ENCODE peak calls at places on chromosomes 13 and 19, in nine cellular contexts. One of them, this sample, is unnamed.

GRCh38 chr19:44050740-44051653 is 839 bp upstream of the ZNF223 start:
- DNase-seq in uterus: no peak
- DNase-seq in CD8-positive, alpha-beta T cell: peak; percentile 50
- DNase-seq in AG09319: no peak
- DNase-seq in breast epithelium: no peak
- DNase-seq in endothelial cell: no peak
- DNase-seq in nephron progenitor cell: no peak
- DNase-seq in left ventricle myocardium inferior: no peak
- DNase-seq in fibroblast of mammary gland: no peak
- DNase-seq in this sample: no peak

GRCh38 chr13:30340367-30341184 is 33.2 kb upstream of the KATNAL1 start:
- DNase-seq in uterus: peak; percentile 93
- DNase-seq in CD8-positive, alpha-beta T cell: no peak
- DNase-seq in AG09319: peak; percentile 72
- DNase-seq in breast epithelium: peak; percentile 41
- DNase-seq in endothelial cell: no peak
- DNase-seq in nephron progenitor cell: no peak
- DNase-seq in left ventricle myocardium inferior: peak; percentile 67
- DNase-seq in fibroblast of mammary gland: peak; percentile 95
- DNase-seq in this sample: peak; percentile 43

GRCh38 chr13:25232937-25233515 is 54.3 kb downstream of the MTMR6 start:
- DNase-seq in uterus: no peak
- DNase-seq in CD8-positive, alpha-beta T cell: no peak
- DNase-seq in AG09319: no peak
- DNase-seq in breast epithelium: no peak
- DNase-seq in endothelial cell: no peak
- DNase-seq in nephron progenitor cell: no peak
- DNase-seq in left ventricle myocardium inferior: no peak
- DNase-seq in fibroblast of mammary gland: peak; percentile 47
- DNase-seq in this sample: no peak

GRCh38 chr19:46426035-46426505 is 2.7 kb downstream of the PNMA8C start:
- DNase-seq in uterus: no peak
- DNase-seq in CD8-positive, alpha-beta T cell: no peak
- DNase-seq in AG09319: no peak
- DNase-seq in breast epithelium: no peak
- DNase-seq in endothelial cell: no peak
- DNase-seq in nephron progenitor cell: no peak
- DNase-seq in left ventricle myocardium inferior: no peak
- DNase-seq in fibroblast of mammary gland: peak; percentile 54
- DNase-seq in this sample: no peak

GRCh38 chr13:78806457-78806856 is 147.5 kb upstream of the OBI1 start:
- DNase-seq in uterus: no peak
- DNase-seq in CD8-positive, alpha-beta T cell: no peak
- DNase-seq in AG09319: no peak
- DNase-seq in breast epithelium: no peak
- DNase-seq in endothelial cell: peak; percentile 12
- DNase-seq in nephron progenitor cell: no peak
- DNase-seq in left ventricle myocardium inferior: no peak
- DNase-seq in fibroblast of mammary gland: no peak
- DNase-seq in this sample: no peak

GRCh38 chr19:51345076-51345620 is 3.2 kb upstream of the VSIG10L start:
- DNase-seq in uterus: no peak
- DNase-seq in CD8-positive, alpha-beta T cell: no peak
- DNase-seq in AG09319: no peak
- DNase-seq in breast epithelium: no peak
- DNase-seq in endothelial cell: no peak
- DNase-seq in nephron progenitor cell: no peak
- DNase-seq in left ventricle myocardium inferior: no peak
- DNase-seq in fibroblast of mammary gland: no peak
- DNase-seq in this sample: no peak

GRCh38 chr19:35756373-35757230 is at the start of gene HSPB6:
- DNase-seq in uterus: peak; percentile 82
- DNase-seq in CD8-positive, alpha-beta T cell: no peak
- DNase-seq in AG09319: no peak
- DNase-seq in breast epithelium: no peak
- DNase-seq in endothelial cell: peak; percentile 37
- DNase-seq in nephron progenitor cell: no peak
- DNase-seq in left ventricle myocardium inferior: peak; percentile 80
- DNase-seq in fibroblast of mammary gland: peak; percentile 84
- DNase-seq in this sample: no peak

GRCh38 chr13:86665842-86666241 is 866.6 kb upstream of the SLITRK6 start:
- DNase-seq in uterus: no peak
- DNase-seq in CD8-positive, alpha-beta T cell: no peak
- DNase-seq in AG09319: no peak
- DNase-seq in breast epithelium: no peak
- DNase-seq in endothelial cell: no peak
- DNase-seq in nephron progenitor cell: no peak
- DNase-seq in left ventricle myocardium inferior: no peak
- DNase-seq in fibroblast of mammary gland: no peak
- DNase-seq in this sample: no peak

GRCh38 chr13:67267136-67267535 is 37.0 kb upstream of the PCDH9 start:
- DNase-seq in uterus: no peak
- DNase-seq in CD8-positive, alpha-beta T cell: no peak
- DNase-seq in AG09319: no peak
- DNase-seq in breast epithelium: no peak
- DNase-seq in endothelial cell: no peak
- DNase-seq in nephron progenitor cell: no peak
- DNase-seq in left ventricle myocardium inferior: no peak
- DNase-seq in fibroblast of mammary gland: peak; percentile 25
- DNase-seq in this sample: no peak

GRCh38 chr19:18278521-18279265 is 2.7 kb downstream of the JUND start:
- DNase-seq in uterus: no peak
- DNase-seq in CD8-positive, alpha-beta T cell: peak; percentile 63
- DNase-seq in AG09319: no peak
- DNase-seq in breast epithelium: peak; percentile 76
- DNase-seq in endothelial cell: no peak
- DNase-seq in nephron progenitor cell: peak; percentile 18
- DNase-seq in left ventricle myocardium inferior: no peak
- DNase-seq in fibroblast of mammary gland: no peak
- DNase-seq in this sample: no peak

GRCh38 chr19:1469200-1469935 is 9.6 kb downstream of the C19orf25 start:
- DNase-seq in uterus: no peak
- DNase-seq in CD8-positive, alpha-beta T cell: no peak
- DNase-seq in AG09319: no peak
- DNase-seq in breast epithelium: no peak
- DNase-seq in endothelial cell: no peak
- DNase-seq in nephron progenitor cell: peak; percentile 58
- DNase-seq in left ventricle myocardium inferior: no peak
- DNase-seq in fibroblast of mammary gland: no peak
- DNase-seq in this sample: no peak

GRCh38 chr13:114161028-114161556 is 18.0 kb upstream of the CFAP97D2 start:
- DNase-seq in uterus: no peak
- DNase-seq in CD8-positive, alpha-beta T cell: no peak
- DNase-seq in AG09319: no peak
- DNase-seq in breast epithelium: no peak
- DNase-seq in endothelial cell: no peak
- DNase-seq in nephron progenitor cell: no peak
- DNase-seq in left ventricle myocardium inferior: no peak
- DNase-seq in fibroblast of mammary gland: no peak
- DNase-seq in this sample: no peak

GRCh38 chr13:112792511-112792910 is 102.7 kb downstream of the ATP11A start:
- DNase-seq in uterus: peak; percentile 11
- DNase-seq in CD8-positive, alpha-beta T cell: peak; percentile 32
- DNase-seq in AG09319: no peak
- DNase-seq in breast epithelium: no peak
- DNase-seq in endothelial cell: no peak
- DNase-seq in nephron progenitor cell: no peak
- DNase-seq in left ventricle myocardium inferior: no peak
- DNase-seq in fibroblast of mammary gland: no peak
- DNase-seq in this sample: no peak

GRCh38 chr13:29457299-29457698 is 138.2 kb downstream of the SLC7A1 start:
- DNase-seq in uterus: no peak
- DNase-seq in CD8-positive, alpha-beta T cell: no peak
- DNase-seq in AG09319: no peak
- DNase-seq in breast epithelium: no peak
- DNase-seq in endothelial cell: no peak
- DNase-seq in nephron progenitor cell: no peak
- DNase-seq in left ventricle myocardium inferior: no peak
- DNase-seq in fibroblast of mammary gland: peak; percentile 88
- DNase-seq in this sample: no peak

GRCh38 chr19:23527797-23528196 is 132.5 kb upstream of the ZNF91 start:
- DNase-seq in uterus: no peak
- DNase-seq in CD8-positive, alpha-beta T cell: no peak
- DNase-seq in AG09319: no peak
- DNase-seq in breast epithelium: no peak
- DNase-seq in endothelial cell: no peak
- DNase-seq in nephron progenitor cell: no peak
- DNase-seq in left ventricle myocardium inferior: no peak
- DNase-seq in fibroblast of mammary gland: no peak
- DNase-seq in this sample: no peak

GRCh38 chr13:31538067-31539042 is 201.0 kb upstream of the RXFP2 start:
- DNase-seq in uterus: no peak
- DNase-seq in CD8-positive, alpha-beta T cell: no peak
- DNase-seq in AG09319: no peak
- DNase-seq in breast epithelium: no peak
- DNase-seq in endothelial cell: peak; percentile 20
- DNase-seq in nephron progenitor cell: no peak
- DNase-seq in left ventricle myocardium inferior: no peak
- DNase-seq in fibroblast of mammary gland: peak; percentile 68
- DNase-seq in this sample: no peak
- TF ChIP-seq CTCF in uterus: peak; percentile 31
- TF ChIP-seq CTCF in CD8-positive, alpha-beta T cell: no peak
- TF ChIP-seq CTCF in AG09319: peak; percentile 73
- TF ChIP-seq CTCF in breast epithelium: no peak
- TF ChIP-seq CTCF in endothelial cell: peak; percentile 46
- TF ChIP-seq CTCF in nephron progenitor cell: peak; percentile 52
- TF ChIP-seq CTCF in left ventricle myocardium inferior: peak; percentile 63
- TF ChIP-seq CTCF in fibroblast of mammary gland: peak; percentile 87
- TF ChIP-seq CTCF in this sample: no peak

GRCh38 chr13:99659234-99659633 is 158.0 kb downstream of the TM9SF2 start:
- DNase-seq in uterus: no peak
- DNase-seq in CD8-positive, alpha-beta T cell: no peak
- DNase-seq in AG09319: no peak
- DNase-seq in breast epithelium: no peak
- DNase-seq in endothelial cell: no peak
- DNase-seq in nephron progenitor cell: no peak
- DNase-seq in left ventricle myocardium inferior: no peak
- DNase-seq in fibroblast of mammary gland: no peak
- DNase-seq in this sample: no peak

GRCh38 chr13:99656843-99657506 is 155.7 kb downstream of the TM9SF2 start:
- DNase-seq in uterus: no peak
- DNase-seq in CD8-positive, alpha-beta T cell: peak; percentile 61
- DNase-seq in AG09319: no peak
- DNase-seq in breast epithelium: no peak
- DNase-seq in endothelial cell: no peak
- DNase-seq in nephron progenitor cell: no peak
- DNase-seq in left ventricle myocardium inferior: no peak
- DNase-seq in fibroblast of mammary gland: no peak
- DNase-seq in this sample: no peak

GRCh38 chr13:99660101-99660500 is 158.8 kb downstream of the TM9SF2 start:
- DNase-seq in uterus: no peak
- DNase-seq in CD8-positive, alpha-beta T cell: no peak
- DNase-seq in AG09319: no peak
- DNase-seq in breast epithelium: no peak
- DNase-seq in endothelial cell: no peak
- DNase-seq in nephron progenitor cell: no peak
- DNase-seq in left ventricle myocardium inferior: no peak
- DNase-seq in fibroblast of mammary gland: no peak
- DNase-seq in this sample: no peak

GRCh38 chr13:99657848-99658265 is 156.6 kb downstream of the TM9SF2 start:
- DNase-seq in uterus: peak; percentile 17
- DNase-seq in CD8-positive, alpha-beta T cell: peak; percentile 73
- DNase-seq in AG09319: no peak
- DNase-seq in breast epithelium: no peak
- DNase-seq in endothelial cell: peak; percentile 55
- DNase-seq in nephron progenitor cell: peak; percentile 52
- DNase-seq in left ventricle myocardium inferior: peak; percentile 31
- DNase-seq in fibroblast of mammary gland: peak; percentile 29
- DNase-seq in this sample: no peak

DNA sequence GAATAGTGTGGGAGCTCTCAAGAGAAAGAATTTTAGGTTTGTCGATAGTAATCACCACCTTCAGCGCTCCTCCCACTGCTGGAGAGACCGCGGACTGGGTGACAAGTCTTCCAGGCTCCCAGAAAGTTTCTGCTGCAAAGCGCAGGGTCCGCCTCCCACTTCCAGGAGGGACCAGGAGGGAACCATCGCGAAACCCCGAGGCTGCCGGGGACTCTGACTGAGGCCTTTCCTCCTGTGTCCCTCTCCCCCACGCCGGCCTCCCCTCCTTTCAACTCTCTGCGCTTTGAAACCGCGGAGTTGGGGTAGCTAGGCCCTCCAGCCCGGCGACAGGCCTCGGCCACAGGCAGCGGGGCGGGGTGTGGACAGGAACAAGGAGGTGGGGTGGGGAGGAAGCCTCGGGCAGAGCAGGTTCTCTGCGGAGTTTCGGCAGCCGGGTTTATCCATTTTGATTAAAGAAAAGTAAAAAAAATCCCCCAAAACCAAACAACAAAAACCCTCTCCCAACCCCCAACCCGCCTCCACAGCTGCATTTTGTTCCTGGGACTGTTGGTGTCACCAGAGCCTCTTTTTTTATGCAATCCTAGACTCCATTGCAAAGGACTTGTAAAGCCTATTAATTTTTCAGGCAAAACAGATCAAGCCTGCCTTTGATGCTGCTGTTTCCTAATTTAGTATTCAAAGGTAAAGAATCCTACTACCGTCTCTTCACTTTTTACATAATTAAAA is 157.2 kb downstream of the TM9SF2 start:
- DNase-seq in uterus: peak; percentile 53
- DNase-seq in CD8-positive, alpha-beta T cell: peak; percentile 84
- DNase-seq in AG09319: peak; percentile 29
- DNase-seq in breast epithelium: peak; percentile 35
- DNase-seq in endothelial cell: peak; percentile 56
- DNase-seq in nephron progenitor cell: peak; percentile 64
- DNase-seq in left ventricle myocardium inferior: peak; percentile 59
- DNase-seq in fibroblast of mammary gland: peak; percentile 69
- DNase-seq in this sample: no peak
- TF ChIP-seq CTCF in uterus: peak; percentile 20
- TF ChIP-seq CTCF in CD8-positive, alpha-beta T cell: no peak
- TF ChIP-seq CTCF in AG09319: peak; percentile 50
- TF ChIP-seq CTCF in breast epithelium: no peak
- TF ChIP-seq CTCF in endothelial cell: no peak
- TF ChIP-seq CTCF in nephron progenitor cell: peak; percentile 37
- TF ChIP-seq CTCF in left ventricle myocardium inferior: peak; percentile 53
- TF ChIP-seq CTCF in fibroblast of mammary gland: peak; percentile 50
- TF ChIP-seq CTCF in this sample: no peak

GRCh38 chr13:99830931-99831330 is 140.6 kb downstream of the ZIC5 start:
- DNase-seq in uterus: no peak
- DNase-seq in CD8-positive, alpha-beta T cell: no peak
- DNase-seq in AG09319: no peak
- DNase-seq in breast epithelium: no peak
- DNase-seq in endothelial cell: no peak
- DNase-seq in nephron progenitor cell: no peak
- DNase-seq in left ventricle myocardium inferior: no peak
- DNase-seq in fibroblast of mammary gland: no peak
- DNase-seq in this sample: no peak
- TF ChIP-seq CTCF in uterus: no peak
- TF ChIP-seq CTCF in CD8-positive, alpha-beta T cell: no peak
- TF ChIP-seq CTCF in AG09319: no peak
- TF ChIP-seq CTCF in breast epithelium: no peak
- TF ChIP-seq CTCF in endothelial cell: no peak
- TF ChIP-seq CTCF in nephron progenitor cell: no peak
- TF ChIP-seq CTCF in left ventricle myocardium inferior: no peak
- TF ChIP-seq CTCF in fibroblast of mammary gland: no peak
- TF ChIP-seq CTCF in this sample: no peak

GRCh38 chr13:43895940-43896339 is 16.2 kb downstream of the LACC1 start:
- DNase-seq in uterus: no peak
- DNase-seq in CD8-positive, alpha-beta T cell: no peak
- DNase-seq in AG09319: no peak
- DNase-seq in breast epithelium: peak; percentile 44
- DNase-seq in endothelial cell: no peak
- DNase-seq in nephron progenitor cell: no peak
- DNase-seq in left ventricle myocardium inferior: no peak
- DNase-seq in fibroblast of mammary gland: no peak
- DNase-seq in this sample: no peak

GRCh38 chr13:43894438-43894837 is 14.7 kb downstream of the LACC1 start:
- DNase-seq in uterus: no peak
- DNase-seq in CD8-positive, alpha-beta T cell: no peak
- DNase-seq in AG09319: no peak
- DNase-seq in breast epithelium: no peak
- DNase-seq in endothelial cell: no peak
- DNase-seq in nephron progenitor cell: no peak
- DNase-seq in left ventricle myocardium inferior: no peak
- DNase-seq in fibroblast of mammary gland: no peak
- DNase-seq in this sample: no peak
- TF ChIP-seq CTCF in uterus: no peak
- TF ChIP-seq CTCF in CD8-positive, alpha-beta T cell: peak; percentile 35
- TF ChIP-seq CTCF in AG09319: no peak
- TF ChIP-seq CTCF in breast epithelium: no peak
- TF ChIP-seq CTCF in endothelial cell: peak; percentile 71
- TF ChIP-seq CTCF in nephron progenitor cell: peak; percentile 23
- TF ChIP-seq CTCF in left ventricle myocardium inferior: peak; percentile 15
- TF ChIP-seq CTCF in fibroblast of mammary gland: peak; percentile 27
- TF ChIP-seq CTCF in this sample: no peak